ENCODE peak calls at places on chromosome 18, in nine cellular contexts. One of them, this sample, is unnamed.

GRCh38 chr18:35528749-35529274 is 31.1 kb upstream of the INO80C start:
- DNase-seq in fibroblast of lung: no peak
- DNase-seq in stimulated activated CD4-positive, alpha-beta T cell treated with anti-CD3 and anti-CD28 coated beads, Interleukin-2, amount 100 ng/mL, for 24 hours: no peak
- DNase-seq in HCEC 1CT: no peak
- DNase-seq in activated T-helper 2 cell treated with anti-CD3 and anti-CD28 coated beads, Interferon-gamma antibody, Interleukin-2, Interleukin-4, amounts not matched to agents 10 μg/mL and 5 μg/mL and 100 μg/mL, durations not matched to agents 14 hours and 24 hours and 36 hours: no peak
- DNase-seq in EH: no peak
- DNase-seq in mucosa of gallbladder: no peak
- DNase-seq in activated T-helper 1 cell treated with Interleukin-2 at 50 U/mL for 16 hours: no peak
- DNase-seq in NCI-H2227 treated with DMSO at 0.1 percent for 48 hours: no peak
- DNase-seq in this sample: no peak

GRCh38 chr18:63297678-63298392 is 21.7 kb downstream of the BCL2 start:
- DNase-seq in fibroblast of lung: no peak
- DNase-seq in EH: no peak
- DNase-seq in activated T-helper 2 cell treated with anti-CD3 and anti-CD28 coated beads, Interferon-gamma antibody, Interleukin-2, Interleukin-4, amounts not matched to agents 10 μg/mL and 5 μg/mL and 100 μg/mL, durations not matched to agents 14 hours and 24 hours and 36 hours: no peak
- DNase-seq in NCI-H2227 treated with DMSO at 0.1 percent for 48 hours: no peak
- DNase-seq in stimulated activated CD4-positive, alpha-beta T cell treated with anti-CD3 and anti-CD28 coated beads, Interleukin-2, amount 100 ng/mL, for 24 hours: no peak
- DNase-seq in HCEC 1CT: no peak
- DNase-seq in activated T-helper 1 cell treated with Interleukin-2 at 50 U/mL for 16 hours: no peak
- DNase-seq in mucosa of gallbladder: no peak
- DNase-seq in this sample: no peak

GRCh38 chr18:79525556-79526467 is 130.1 kb downstream of the NFATC1 start:
- DNase-seq in EH: no peak
- DNase-seq in HCEC 1CT: no peak
- DNase-seq in mucosa of gallbladder: no peak
- DNase-seq in activated T-helper 2 cell treated with anti-CD3 and anti-CD28 coated beads, Interferon-gamma antibody, Interleukin-2, Interleukin-4, amounts not matched to agents 10 μg/mL and 5 μg/mL and 100 μg/mL, durations not matched to agents 14 hours and 24 hours and 36 hours: no peak
- DNase-seq in NCI-H2227 treated with DMSO at 0.1 percent for 48 hours: no peak
- DNase-seq in fibroblast of lung: no peak
- DNase-seq in activated T-helper 1 cell treated with Interleukin-2 at 50 U/mL for 16 hours: no peak
- DNase-seq in stimulated activated CD4-positive, alpha-beta T cell treated with anti-CD3 and anti-CD28 coated beads, Interleukin-2, amount 100 ng/mL, for 24 hours: no peak
- DNase-seq in this sample: peak; percentile 10

GRCh38 chr18:58400337-58400885 is 228.5 kb downstream of the ALPK2 start:
- DNase-seq in activated T-helper 2 cell treated with anti-CD3 and anti-CD28 coated beads, Interferon-gamma antibody, Interleukin-2, Interleukin-4, amounts not matched to agents 10 μg/mL and 5 μg/mL and 100 μg/mL, durations not matched to agents 14 hours and 24 hours and 36 hours: no peak
- DNase-seq in stimulated activated CD4-positive, alpha-beta T cell treated with anti-CD3 and anti-CD28 coated beads, Interleukin-2, amount 100 ng/mL, for 24 hours: peak; percentile 26
- DNase-seq in HCEC 1CT: no peak
- DNase-seq in mucosa of gallbladder: no peak
- DNase-seq in fibroblast of lung: peak; percentile 38
- DNase-seq in NCI-H2227 treated with DMSO at 0.1 percent for 48 hours: no peak
- DNase-seq in EH: peak; percentile 54
- DNase-seq in activated T-helper 1 cell treated with Interleukin-2 at 50 U/mL for 16 hours: no peak
- DNase-seq in this sample: peak; percentile 75

GRCh38 chr18:10875836-10876235 is 273.5 kb downstream of the PIEZO2 start:
- DNase-seq in activated T-helper 2 cell treated with anti-CD3 and anti-CD28 coated beads, Interferon-gamma antibody, Interleukin-2, Interleukin-4, amounts not matched to agents 10 μg/mL and 5 μg/mL and 100 μg/mL, durations not matched to agents 14 hours and 24 hours and 36 hours: no peak
- DNase-seq in HCEC 1CT: no peak
- DNase-seq in NCI-H2227 treated with DMSO at 0.1 percent for 48 hours: no peak
- DNase-seq in mucosa of gallbladder: no peak
- DNase-seq in fibroblast of lung: no peak
- DNase-seq in stimulated activated CD4-positive, alpha-beta T cell treated with anti-CD3 and anti-CD28 coated beads, Interleukin-2, amount 100 ng/mL, for 24 hours: no peak
- DNase-seq in activated T-helper 1 cell treated with Interleukin-2 at 50 U/mL for 16 hours: no peak
- DNase-seq in EH: no peak
- DNase-seq in this sample: no peak

GRCh38 chr18:715626-716025 is 3.2 kb upstream of the ENOSF1 start:
- DNase-seq in activated T-helper 2 cell treated with anti-CD3 and anti-CD28 coated beads, Interferon-gamma antibody, Interleukin-2, Interleukin-4, amounts not matched to agents 10 μg/mL and 5 μg/mL and 100 μg/mL, durations not matched to agents 14 hours and 24 hours and 36 hours: no peak
- DNase-seq in NCI-H2227 treated with DMSO at 0.1 percent for 48 hours: no peak
- DNase-seq in stimulated activated CD4-positive, alpha-beta T cell treated with anti-CD3 and anti-CD28 coated beads, Interleukin-2, amount 100 ng/mL, for 24 hours: no peak
- DNase-seq in mucosa of gallbladder: no peak
- DNase-seq in fibroblast of lung: peak; percentile 75
- DNase-seq in activated T-helper 1 cell treated with Interleukin-2 at 50 U/mL for 16 hours: no peak
- DNase-seq in EH: peak; percentile 64
- DNase-seq in HCEC 1CT: peak; percentile 88
- DNase-seq in this sample: peak; percentile 35

GRCh38 chr18:44185981-44186380 is 494.7 kb upstream of the SETBP1 start:
- DNase-seq in mucosa of gallbladder: no peak
- DNase-seq in activated T-helper 2 cell treated with anti-CD3 and anti-CD28 coated beads, Interferon-gamma antibody, Interleukin-2, Interleukin-4, amounts not matched to agents 10 μg/mL and 5 μg/mL and 100 μg/mL, durations not matched to agents 14 hours and 24 hours and 36 hours: no peak
- DNase-seq in EH: peak; percentile 7
- DNase-seq in activated T-helper 1 cell treated with Interleukin-2 at 50 U/mL for 16 hours: no peak
- DNase-seq in stimulated activated CD4-positive, alpha-beta T cell treated with anti-CD3 and anti-CD28 coated beads, Interleukin-2, amount 100 ng/mL, for 24 hours: no peak
- DNase-seq in fibroblast of lung: no peak
- DNase-seq in HCEC 1CT: no peak
- DNase-seq in NCI-H2227 treated with DMSO at 0.1 percent for 48 hours: no peak
- DNase-seq in this sample: no peak

GRCh38 chr18:48544661-48545415 is 6.0 kb downstream of the CTIF start:
- DNase-seq in activated T-helper 1 cell treated with Interleukin-2 at 50 U/mL for 16 hours: no peak
- DNase-seq in activated T-helper 2 cell treated with anti-CD3 and anti-CD28 coated beads, Interferon-gamma antibody, Interleukin-2, Interleukin-4, amounts not matched to agents 10 μg/mL and 5 μg/mL and 100 μg/mL, durations not matched to agents 14 hours and 24 hours and 36 hours: no peak
- DNase-seq in HCEC 1CT: no peak
- DNase-seq in fibroblast of lung: no peak
- DNase-seq in EH: no peak
- DNase-seq in stimulated activated CD4-positive, alpha-beta T cell treated with anti-CD3 and anti-CD28 coated beads, Interleukin-2, amount 100 ng/mL, for 24 hours: no peak
- DNase-seq in mucosa of gallbladder: no peak
- DNase-seq in NCI-H2227 treated with DMSO at 0.1 percent for 48 hours: no peak
- DNase-seq in this sample: no peak

GRCh38 chr18:3350566-3351527 is 88.9 kb downstream of the MYL12B start:
- DNase-seq in NCI-H2227 treated with DMSO at 0.1 percent for 48 hours: no peak
- DNase-seq in stimulated activated CD4-positive, alpha-beta T cell treated with anti-CD3 and anti-CD28 coated beads, Interleukin-2, amount 100 ng/mL, for 24 hours: no peak
- DNase-seq in activated T-helper 1 cell treated with Interleukin-2 at 50 U/mL for 16 hours: no peak
- DNase-seq in fibroblast of lung: no peak
- DNase-seq in mucosa of gallbladder: no peak
- DNase-seq in activated T-helper 2 cell treated with anti-CD3 and anti-CD28 coated beads, Interferon-gamma antibody, Interleukin-2, Interleukin-4, amounts not matched to agents 10 μg/mL and 5 μg/mL and 100 μg/mL, durations not matched to agents 14 hours and 24 hours and 36 hours: no peak
- DNase-seq in EH: peak; percentile 19
- DNase-seq in HCEC 1CT: peak; percentile 20
- DNase-seq in this sample: peak; percentile 16

GRCh38 chr18:62183578-62184195 is 3.2 kb downstream of the PIGN start:
- DNase-seq in stimulated activated CD4-positive, alpha-beta T cell treated with anti-CD3 and anti-CD28 coated beads, Interleukin-2, amount 100 ng/mL, for 24 hours: no peak
- DNase-seq in NCI-H2227 treated with DMSO at 0.1 percent for 48 hours: peak; percentile 36
- DNase-seq in activated T-helper 2 cell treated with anti-CD3 and anti-CD28 coated beads, Interferon-gamma antibody, Interleukin-2, Interleukin-4, amounts not matched to agents 10 μg/mL and 5 μg/mL and 100 μg/mL, durations not matched to agents 14 hours and 24 hours and 36 hours: peak; percentile 16
- DNase-seq in mucosa of gallbladder: peak; percentile 23
- DNase-seq in activated T-helper 1 cell treated with Interleukin-2 at 50 U/mL for 16 hours: no peak
- DNase-seq in EH: peak; percentile 59
- DNase-seq in fibroblast of lung: peak; percentile 77
- DNase-seq in HCEC 1CT: peak; percentile 54
- DNase-seq in this sample: peak; percentile 19

GRCh38 chr18:60684843-60685513 is 312.4 kb upstream of the MC4R start:
- DNase-seq in EH: peak; percentile 9
- DNase-seq in fibroblast of lung: peak; percentile 59
- DNase-seq in activated T-helper 2 cell treated with anti-CD3 and anti-CD28 coated beads, Interferon-gamma antibody, Interleukin-2, Interleukin-4, amounts not matched to agents 10 μg/mL and 5 μg/mL and 100 μg/mL, durations not matched to agents 14 hours and 24 hours and 36 hours: no peak
- DNase-seq in mucosa of gallbladder: no peak
- DNase-seq in HCEC 1CT: peak; percentile 26
- DNase-seq in activated T-helper 1 cell treated with Interleukin-2 at 50 U/mL for 16 hours: no peak
- DNase-seq in NCI-H2227 treated with DMSO at 0.1 percent for 48 hours: peak; percentile 37
- DNase-seq in stimulated activated CD4-positive, alpha-beta T cell treated with anti-CD3 and anti-CD28 coated beads, Interleukin-2, amount 100 ng/mL, for 24 hours: no peak
- DNase-seq in this sample: no peak

GRCh38 chr18:62337336-62337735 is 12.2 kb downstream of the TNFRSF11A start:
- DNase-seq in EH: no peak
- DNase-seq in activated T-helper 1 cell treated with Interleukin-2 at 50 U/mL for 16 hours: no peak
- DNase-seq in mucosa of gallbladder: no peak
- DNase-seq in NCI-H2227 treated with DMSO at 0.1 percent for 48 hours: no peak
- DNase-seq in stimulated activated CD4-positive, alpha-beta T cell treated with anti-CD3 and anti-CD28 coated beads, Interleukin-2, amount 100 ng/mL, for 24 hours: no peak
- DNase-seq in activated T-helper 2 cell treated with anti-CD3 and anti-CD28 coated beads, Interferon-gamma antibody, Interleukin-2, Interleukin-4, amounts not matched to agents 10 μg/mL and 5 μg/mL and 100 μg/mL, durations not matched to agents 14 hours and 24 hours and 36 hours: no peak
- DNase-seq in HCEC 1CT: no peak
- DNase-seq in fibroblast of lung: no peak
- DNase-seq in this sample: no peak

GRCh38 chr18:80109676-80110078 is 615 bp downstream of the ADNP2 start:
- DNase-seq in stimulated activated CD4-positive, alpha-beta T cell treated with anti-CD3 and anti-CD28 coated beads, Interleukin-2, amount 100 ng/mL, for 24 hours: peak; percentile 50
- DNase-seq in activated T-helper 1 cell treated with Interleukin-2 at 50 U/mL for 16 hours: no peak
- DNase-seq in EH: peak; percentile 61
- DNase-seq in fibroblast of lung: peak; percentile 39
- DNase-seq in activated T-helper 2 cell treated with anti-CD3 and anti-CD28 coated beads, Interferon-gamma antibody, Interleukin-2, Interleukin-4, amounts not matched to agents 10 μg/mL and 5 μg/mL and 100 μg/mL, durations not matched to agents 14 hours and 24 hours and 36 hours: peak; percentile 16
- DNase-seq in mucosa of gallbladder: no peak
- DNase-seq in NCI-H2227 treated with DMSO at 0.1 percent for 48 hours: no peak
- DNase-seq in HCEC 1CT: peak; percentile 18
- DNase-seq in this sample: peak; percentile 48

GRCh38 chr18:31555971-31556747 is 35.5 kb upstream of the TTR start:
- DNase-seq in activated T-helper 1 cell treated with Interleukin-2 at 50 U/mL for 16 hours: no peak
- DNase-seq in fibroblast of lung: peak; percentile 83
- DNase-seq in activated T-helper 2 cell treated with anti-CD3 and anti-CD28 coated beads, Interferon-gamma antibody, Interleukin-2, Interleukin-4, amounts not matched to agents 10 μg/mL and 5 μg/mL and 100 μg/mL, durations not matched to agents 14 hours and 24 hours and 36 hours: no peak
- DNase-seq in mucosa of gallbladder: peak; percentile 68
- DNase-seq in NCI-H2227 treated with DMSO at 0.1 percent for 48 hours: peak; percentile 72
- DNase-seq in EH: peak; percentile 57
- DNase-seq in stimulated activated CD4-positive, alpha-beta T cell treated with anti-CD3 and anti-CD28 coated beads, Interleukin-2, amount 100 ng/mL, for 24 hours: peak; percentile 7
- DNase-seq in HCEC 1CT: peak; percentile 49
- DNase-seq in this sample: peak; percentile 40

GRCh38 chr18:46387426-46388131 is 269.4 kb downstream of the LOXHD1 start:
- DNase-seq in HCEC 1CT: no peak
- DNase-seq in EH: peak; percentile 3
- DNase-seq in activated T-helper 2 cell treated with anti-CD3 and anti-CD28 coated beads, Interferon-gamma antibody, Interleukin-2, Interleukin-4, amounts not matched to agents 10 μg/mL and 5 μg/mL and 100 μg/mL, durations not matched to agents 14 hours and 24 hours and 36 hours: no peak
- DNase-seq in mucosa of gallbladder: no peak
- DNase-seq in stimulated activated CD4-positive, alpha-beta T cell treated with anti-CD3 and anti-CD28 coated beads, Interleukin-2, amount 100 ng/mL, for 24 hours: no peak
- DNase-seq in NCI-H2227 treated with DMSO at 0.1 percent for 48 hours: no peak
- DNase-seq in activated T-helper 1 cell treated with Interleukin-2 at 50 U/mL for 16 hours: no peak
- DNase-seq in fibroblast of lung: no peak
- DNase-seq in this sample: no peak

GRCh38 chr18:13587937-13588336 is 138.4 kb downstream of the FAM210A start:
- DNase-seq in mucosa of gallbladder: no peak
- DNase-seq in fibroblast of lung: no peak
- DNase-seq in stimulated activated CD4-positive, alpha-beta T cell treated with anti-CD3 and anti-CD28 coated beads, Interleukin-2, amount 100 ng/mL, for 24 hours: no peak
- DNase-seq in activated T-helper 2 cell treated with anti-CD3 and anti-CD28 coated beads, Interferon-gamma antibody, Interleukin-2, Interleukin-4, amounts not matched to agents 10 μg/mL and 5 μg/mL and 100 μg/mL, durations not matched to agents 14 hours and 24 hours and 36 hours: no peak
- DNase-seq in HCEC 1CT: no peak
- DNase-seq in activated T-helper 1 cell treated with Interleukin-2 at 50 U/mL for 16 hours: no peak
- DNase-seq in EH: no peak
- DNase-seq in NCI-H2227 treated with DMSO at 0.1 percent for 48 hours: no peak
- DNase-seq in this sample: no peak

GRCh38 chr18:21449367-21450250 is 150.9 kb downstream of the ESCO1 start:
- DNase-seq in mucosa of gallbladder: no peak
- DNase-seq in HCEC 1CT: no peak
- DNase-seq in activated T-helper 1 cell treated with Interleukin-2 at 50 U/mL for 16 hours: no peak
- DNase-seq in fibroblast of lung: no peak
- DNase-seq in activated T-helper 2 cell treated with anti-CD3 and anti-CD28 coated beads, Interferon-gamma antibody, Interleukin-2, Interleukin-4, amounts not matched to agents 10 μg/mL and 5 μg/mL and 100 μg/mL, durations not matched to agents 14 hours and 24 hours and 36 hours: no peak
- DNase-seq in NCI-H2227 treated with DMSO at 0.1 percent for 48 hours: no peak
- DNase-seq in EH: no peak
- DNase-seq in stimulated activated CD4-positive, alpha-beta T cell treated with anti-CD3 and anti-CD28 coated beads, Interleukin-2, amount 100 ng/mL, for 24 hours: no peak
- DNase-seq in this sample: no peak

GRCh38 chr18:5543854-5544389 is at the start of gene EPB41L3:
- DNase-seq in stimulated activated CD4-positive, alpha-beta T cell treated with anti-CD3 and anti-CD28 coated beads, Interleukin-2, amount 100 ng/mL, for 24 hours: no peak
- DNase-seq in activated T-helper 1 cell treated with Interleukin-2 at 50 U/mL for 16 hours: no peak
- DNase-seq in fibroblast of lung: peak; percentile 31
- DNase-seq in EH: no peak
- DNase-seq in activated T-helper 2 cell treated with anti-CD3 and anti-CD28 coated beads, Interferon-gamma antibody, Interleukin-2, Interleukin-4, amounts not matched to agents 10 μg/mL and 5 μg/mL and 100 μg/mL, durations not matched to agents 14 hours and 24 hours and 36 hours: no peak
- DNase-seq in mucosa of gallbladder: no peak
- DNase-seq in HCEC 1CT: no peak
- DNase-seq in NCI-H2227 treated with DMSO at 0.1 percent for 48 hours: no peak
- DNase-seq in this sample: no peak

GRCh38 chr18:48540329-48541025 is 1.6 kb downstream of the CTIF start:
- DNase-seq in mucosa of gallbladder: peak; percentile 48
- DNase-seq in HCEC 1CT: peak; percentile 50
- DNase-seq in activated T-helper 2 cell treated with anti-CD3 and anti-CD28 coated beads, Interferon-gamma antibody, Interleukin-2, Interleukin-4, amounts not matched to agents 10 μg/mL and 5 μg/mL and 100 μg/mL, durations not matched to agents 14 hours and 24 hours and 36 hours: peak; percentile 22
- DNase-seq in EH: peak; percentile 78
- DNase-seq in fibroblast of lung: peak; percentile 47
- DNase-seq in activated T-helper 1 cell treated with Interleukin-2 at 50 U/mL for 16 hours: peak; percentile 16
- DNase-seq in NCI-H2227 treated with DMSO at 0.1 percent for 48 hours: peak; percentile 38
- DNase-seq in stimulated activated CD4-positive, alpha-beta T cell treated with anti-CD3 and anti-CD28 coated beads, Interleukin-2, amount 100 ng/mL, for 24 hours: peak; percentile 53
- DNase-seq in this sample: peak; percentile 50

GRCh38 chr18:68699043-68699442 is 15.9 kb downstream of the TMX3 start:
- DNase-seq in HCEC 1CT: peak; percentile 79
- DNase-seq in NCI-H2227 treated with DMSO at 0.1 percent for 48 hours: no peak
- DNase-seq in stimulated activated CD4-positive, alpha-beta T cell treated with anti-CD3 and anti-CD28 coated beads, Interleukin-2, amount 100 ng/mL, for 24 hours: no peak
- DNase-seq in activated T-helper 1 cell treated with Interleukin-2 at 50 U/mL for 16 hours: no peak
- DNase-seq in activated T-helper 2 cell treated with anti-CD3 and anti-CD28 coated beads, Interferon-gamma antibody, Interleukin-2, Interleukin-4, amounts not matched to agents 10 μg/mL and 5 μg/mL and 100 μg/mL, durations not matched to agents 14 hours and 24 hours and 36 hours: no peak
- DNase-seq in fibroblast of lung: peak; percentile 83
- DNase-seq in EH: peak; percentile 61
- DNase-seq in mucosa of gallbladder: no peak
- DNase-seq in this sample: no peak

GRCh38 chr18:67926929-67927864 is 410.7 kb upstream of the DSEL start:
- DNase-seq in EH: peak; percentile 43
- DNase-seq in activated T-helper 1 cell treated with Interleukin-2 at 50 U/mL for 16 hours: no peak
- DNase-seq in stimulated activated CD4-positive, alpha-beta T cell treated with anti-CD3 and anti-CD28 coated beads, Interleukin-2, amount 100 ng/mL, for 24 hours: no peak
- DNase-seq in activated T-helper 2 cell treated with anti-CD3 and anti-CD28 coated beads, Interferon-gamma antibody, Interleukin-2, Interleukin-4, amounts not matched to agents 10 μg/mL and 5 μg/mL and 100 μg/mL, durations not matched to agents 14 hours and 24 hours and 36 hours: no peak
- DNase-seq in NCI-H2227 treated with DMSO at 0.1 percent for 48 hours: no peak
- DNase-seq in mucosa of gallbladder: no peak
- DNase-seq in HCEC 1CT: no peak
- DNase-seq in fibroblast of lung: peak; percentile 8
- DNase-seq in this sample: no peak

GRCh38 chr18:56650056-56650455 is 1.1 kb upstream of the WDR7 start:
- DNase-seq in activated T-helper 2 cell treated with anti-CD3 and anti-CD28 coated beads, Interferon-gamma antibody, Interleukin-2, Interleukin-4, amounts not matched to agents 10 μg/mL and 5 μg/mL and 100 μg/mL, durations not matched to agents 14 hours and 24 hours and 36 hours: no peak
- DNase-seq in NCI-H2227 treated with DMSO at 0.1 percent for 48 hours: no peak
- DNase-seq in fibroblast of lung: peak; percentile 11
- DNase-seq in EH: peak; percentile 8
- DNase-seq in activated T-helper 1 cell treated with Interleukin-2 at 50 U/mL for 16 hours: no peak
- DNase-seq in mucosa of gallbladder: no peak
- DNase-seq in HCEC 1CT: no peak
- DNase-seq in stimulated activated CD4-positive, alpha-beta T cell treated with anti-CD3 and anti-CD28 coated beads, Interleukin-2, amount 100 ng/mL, for 24 hours: no peak
- DNase-seq in this sample: no peak

GRCh38 chr18:9537638-9538037 is 62.3 kb downstream of the RALBP1 start:
- DNase-seq in EH: peak; percentile 21
- DNase-seq in fibroblast of lung: no peak
- DNase-seq in activated T-helper 1 cell treated with Interleukin-2 at 50 U/mL for 16 hours: no peak
- DNase-seq in HCEC 1CT: no peak
- DNase-seq in stimulated activated CD4-positive, alpha-beta T cell treated with anti-CD3 and anti-CD28 coated beads, Interleukin-2, amount 100 ng/mL, for 24 hours: no peak
- DNase-seq in NCI-H2227 treated with DMSO at 0.1 percent for 48 hours: no peak
- DNase-seq in activated T-helper 2 cell treated with anti-CD3 and anti-CD28 coated beads, Interferon-gamma antibody, Interleukin-2, Interleukin-4, amounts not matched to agents 10 μg/mL and 5 μg/mL and 100 μg/mL, durations not matched to agents 14 hours and 24 hours and 36 hours: no peak
- DNase-seq in mucosa of gallbladder: no peak
- DNase-seq in this sample: no peak

GRCh38 chr18:9731380-9731779 is 23.3 kb downstream of the RAB31 start:
- DNase-seq in HCEC 1CT: peak; percentile 78
- DNase-seq in stimulated activated CD4-positive, alpha-beta T cell treated with anti-CD3 and anti-CD28 coated beads, Interleukin-2, amount 100 ng/mL, for 24 hours: no peak
- DNase-seq in mucosa of gallbladder: no peak
- DNase-seq in NCI-H2227 treated with DMSO at 0.1 percent for 48 hours: no peak
- DNase-seq in fibroblast of lung: peak; percentile 77
- DNase-seq in EH: peak; percentile 81
- DNase-seq in activated T-helper 2 cell treated with anti-CD3 and anti-CD28 coated beads, Interferon-gamma antibody, Interleukin-2, Interleukin-4, amounts not matched to agents 10 μg/mL and 5 μg/mL and 100 μg/mL, durations not matched to agents 14 hours and 24 hours and 36 hours: no peak
- DNase-seq in activated T-helper 1 cell treated with Interleukin-2 at 50 U/mL for 16 hours: no peak
- DNase-seq in this sample: no peak